ENCODE peak calls at places on chromosome X, in seven cellular contexts. Y is fibroblast of lung, A is mesendoderm, C is GM23248, F is esophagus squamous epithelium, U is endothelial cell of umbilical vein, O is pancreas. Z is an unnamed sample.

GRCh38 chrX:52424658-52425057 is 55.8 kb downstream of the XAGE2 start:
- DNase-seq in A (no peak), U (no peak), O (no peak), C (peak; percentile 81), F (no peak), Y (peak; percentile 45), Z (no peak)

GRCh38 chrX:154540897-154541535 is 5.6 kb downstream of the G6PD start:
- DNase-seq in O (no peak), F (no peak), Y (peak; percentile 56), C (no peak), U (no peak), A (no peak), Z (no peak)

GRCh38 chrX:137427061-137427778 is 138.7 kb upstream of the ZIC3 start:
- DNase-seq in O (no peak), C (no peak), U (no peak), F (no peak), A (peak; percentile 67), Y (no peak), Z (no peak)

GRCh38 chrX:9327747-9328145 is 137.1 kb upstream of the TBL1X start:
- DNase-seq in C (peak; percentile 57), A (no peak), F (no peak), O (no peak), U (no peak), Y (peak; percentile 86), Z (no peak)

GRCh38 chrX:15356444-15356843 is 21.1 kb upstream of the PIGA start:
- DNase-seq in A (no peak), F (no peak), O (no peak), U (no peak), C (peak; percentile 49), Y (no peak), Z (no peak)

GRCh38 chrX:154805696-154806091 is 409 bp upstream of the MPP1 start:
- DNase-seq in F (no peak), A (peak; percentile 31), C (peak; percentile 50), Y (peak; percentile 32), U (no peak), O (no peak), Z (no peak)

GRCh38 chrX:5852941-5853340 is 375.7 kb downstream of the NLGN4X start:
- DNase-seq in F (no peak), A (no peak), O (no peak), Y (no peak), C (no peak), U (no peak), Z (no peak)

GRCh38 chrX:20740443-20740842 is 473.7 kb upstream of the RPS6KA3 start:
- DNase-seq in O (no peak), C (no peak), A (peak; percentile 22), F (no peak), Y (no peak), U (no peak), Z (no peak)

GRCh38 chrX:20971250-20971649 is 403.0 kb upstream of the CNKSR2 start:
- DNase-seq in C (no peak), A (no peak), O (no peak), F (no peak), U (no peak), Y (no peak), Z (no peak)

GRCh38 chrX:20414066-20414465 is 147.4 kb upstream of the RPS6KA3 start:
- DNase-seq in U (no peak), Y (peak; percentile 71), C (peak; percentile 45), O (no peak), A (no peak), F (no peak), Z (no peak)

GRCh38 chrX:1601051-1601767 is 9.8 kb downstream of the AKAP17A start:
- DNase-seq in U (no peak), A (no peak), Y (no peak), O (peak; percentile 53), C (no peak), F (no peak), Z (no peak)

GRCh38 chrX:75155830-75156525 is at the start of gene ABCB7:
- DNase-seq in Y (peak; percentile 76), U (peak; percentile 63), F (no peak), O (peak; percentile 73), C (peak; percentile 79), A (peak; percentile 84), Z (peak; percentile 61)

GRCh38 chrX:104347860-104348259 is 93.1 kb upstream of the ESX1 start:
- DNase-seq in U (no peak), O (no peak), F (no peak), Y (peak; percentile 54), A (no peak), C (peak; percentile 10), Z (no peak)

GRCh38 chrX:9538544-9539045 is 73.7 kb downstream of the TBL1X start:
- DNase-seq in O (peak; percentile 61), A (no peak), Y (no peak), U (no peak), F (no peak), C (no peak), Z (peak; percentile 12)

GRCh38 chrX:105975382-105975781 is 63.1 kb downstream of the SERPINA7 start:
- DNase-seq in C (no peak), Y (no peak), F (no peak), O (no peak), A (peak; percentile 22), U (no peak), Z (no peak)

GRCh38 chrX:97898798-97899197 is 1015.1 kb downstream of the RPA4 start:
- DNase-seq in C (peak; percentile 7), O (no peak), Y (peak; percentile 70), U (peak; percentile 31), F (no peak), A (no peak), Z (no peak)

DNA sequence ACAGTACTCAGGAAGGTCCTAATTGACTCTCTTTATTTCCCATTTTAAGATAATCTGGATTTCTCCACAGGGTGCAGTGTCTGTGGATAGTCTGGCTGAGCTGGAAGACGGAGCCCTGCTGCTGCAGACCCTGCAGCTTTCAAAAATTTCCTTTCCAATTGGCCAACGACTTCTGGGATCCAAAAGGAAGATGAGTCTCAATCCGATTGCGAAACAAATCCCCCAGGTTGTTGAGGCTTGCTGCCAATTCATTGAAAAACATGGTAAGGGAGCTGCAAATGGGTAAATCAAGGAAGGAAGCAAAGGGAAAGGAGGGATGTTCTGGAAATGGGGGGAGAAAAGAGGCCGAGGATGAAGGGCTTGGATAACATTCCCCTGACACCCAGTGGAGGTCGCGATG is 26.0 kb downstream of the ARHGAP36 start:
- DNase-seq in F (no peak), A (peak; percentile 4), O (no peak), Y (no peak), C (no peak), U (no peak), Z (no peak)
- H3K4me3 ChIP-seq in F (no peak overlapping the region), A (no peak overlapping the region), O (no peak overlapping the region), Y (no peak overlapping the region), C (no peak overlapping the region), U (no peak overlapping the region), Z (no peak overlapping the region)

DNA sequence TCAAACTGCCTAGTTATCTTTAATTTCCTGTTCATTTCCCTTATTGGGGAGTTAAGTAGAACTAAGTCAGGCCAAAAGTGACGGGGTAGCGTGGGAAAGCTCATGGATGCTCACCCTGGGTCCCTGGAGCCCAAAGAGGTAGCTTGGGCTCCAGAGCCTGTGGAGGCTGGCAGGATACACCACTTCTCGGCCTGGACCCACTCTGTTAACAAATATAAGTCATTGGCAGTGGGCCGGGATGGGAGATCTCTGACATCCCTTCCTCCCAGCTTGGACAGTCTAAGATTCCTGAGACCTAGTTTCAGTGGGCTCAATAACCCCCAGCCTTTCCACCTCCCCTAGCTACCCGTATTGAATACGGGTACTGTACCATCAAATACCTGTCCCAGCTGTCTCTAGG is 106.1 kb downstream of the EFNB1 start:
- DNase-seq in C (no peak), Y (no peak), F (no peak), O (no peak), A (no peak), U (no peak), Z (no peak)
- H3K4me1 ChIP-seq in C (peaks cover 21% of the 10 kb centered on the region), Y (peaks cover 14% of the 10 kb centered on the region), F (no peaks in the 10 kb centered on the region), O (no peaks in the 10 kb centered on the region), A (no peaks in the 10 kb centered on the region), U (peaks cover 32% of the 10 kb centered on the region), Z (no peaks in the 10 kb centered on the region)

DNA sequence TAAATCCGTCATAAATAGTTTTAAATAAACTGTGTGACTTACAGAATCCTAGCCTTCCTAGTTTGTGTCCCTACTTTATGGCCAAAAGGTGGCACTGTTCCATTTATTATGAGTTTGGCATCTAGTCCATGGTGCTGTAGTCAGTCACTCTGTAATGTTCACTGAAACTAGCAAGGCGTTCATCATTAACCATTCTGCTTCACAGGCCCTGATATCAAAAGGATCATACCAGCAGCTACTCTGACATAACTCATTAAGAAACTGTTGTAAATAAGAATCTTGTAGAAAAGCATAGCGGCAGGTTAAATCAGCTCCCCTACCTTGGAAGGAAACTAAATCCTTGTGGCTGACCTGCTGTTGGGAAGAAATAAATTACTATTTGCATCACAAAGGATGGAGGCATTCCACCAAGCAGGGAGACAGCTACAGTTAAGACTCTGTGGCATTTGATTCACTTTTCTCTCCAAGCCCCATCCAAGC is 919.6 kb upstream of the DIAPH2 start:
- DNase-seq in F (no peak), U (peak; percentile 49), Y (peak; percentile 1), C (peak; percentile 28), A (peak; percentile 72), O (no peak), Z (no peak)
- H3K4me3 ChIP-seq in F (no peak overlapping the region), U (no peak overlapping the region), Y (no peak overlapping the region), C (no peak overlapping the region), A (no peak overlapping the region), O (no peak overlapping the region), Z (no peak overlapping the region)

DNA sequence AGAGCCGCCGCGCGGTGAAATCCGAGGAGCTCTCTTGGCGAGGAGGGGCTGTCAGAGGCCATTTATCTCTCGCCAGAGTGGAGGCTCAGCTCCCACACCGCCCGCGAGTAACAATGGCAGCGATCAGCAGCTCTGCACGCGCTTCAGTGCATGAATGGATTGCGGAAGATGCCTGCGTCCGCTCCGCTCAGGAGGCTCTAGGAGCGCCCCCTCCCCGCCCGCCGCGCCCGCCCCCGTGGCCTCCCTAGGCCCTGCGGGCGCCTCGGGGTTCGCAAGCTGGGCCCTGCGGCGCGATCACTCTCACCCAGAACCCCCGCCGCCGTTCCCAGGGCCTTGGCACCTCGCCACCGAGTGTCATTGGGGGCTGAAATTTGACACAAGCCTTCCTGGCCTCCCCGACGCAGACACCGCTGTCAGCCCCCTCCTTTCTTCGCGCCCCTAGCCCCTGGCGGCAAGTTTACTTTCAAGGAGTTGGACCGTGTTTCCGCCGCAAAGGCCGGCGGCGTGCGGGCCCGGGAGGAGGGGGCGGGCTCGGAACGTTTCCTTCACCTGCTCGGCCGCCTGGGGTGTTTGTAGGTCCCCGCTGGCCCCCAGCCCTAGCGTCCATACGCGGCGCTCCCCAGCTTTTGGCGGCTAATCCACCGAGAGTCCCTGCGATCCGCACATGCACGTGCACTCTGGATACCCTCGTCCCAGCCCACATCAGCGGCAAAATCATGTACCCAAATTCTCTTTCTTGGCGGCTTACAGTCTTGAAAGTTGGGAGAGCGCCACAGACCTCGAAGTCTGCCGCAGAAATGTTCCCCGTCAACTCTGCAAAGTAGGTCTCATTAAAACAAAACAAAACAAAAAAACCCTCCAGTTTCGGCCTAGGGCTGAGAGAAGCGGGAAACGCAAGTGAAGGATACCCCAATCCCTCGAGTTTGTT is 49.0 kb upstream of the BCOR start:
- DNase-seq in U (no peak), A (peak; percentile 64), Y (peak; percentile 67), C (peak; percentile 67), O (peak; percentile 72), F (no peak), Z (peak; percentile 11)
- H3K4me1 ChIP-seq in U (peaks cover 24% of the 10 kb centered on the region), A (peaks cover 4% of the 10 kb centered on the region), Y (no peaks in the 10 kb centered on the region), C (no peaks in the 10 kb centered on the region), O (no peaks in the 10 kb centered on the region), F (peaks cover 4% of the 10 kb centered on the region), Z (no peaks in the 10 kb centered on the region)